ENCODE peak calls at places on chromosomes 16 and 17, in ten cellular contexts. J is stromal cell of bone marrow; S is psoas muscle; X is T1000; V is heart right ventricle; K is EL; U is lung; P is A673; T is stimulated activated CD4-positive, alpha-beta T cell treated with anti-CD3 and anti-CD28 coated beads, Interleukin-2, amount 100 ng/mL, for 24 hours; B is activated naive CD4-positive, alpha-beta T cell treated with Interleukin-2 at 50 U/mL for 16 hours. C is an unnamed sample.

GRCh38 chr17:4739122-4740024 is at the start of the genes CXCL16 and ZMYND15:
- DNase-seq in U (peak; percentile 63), T (peak; percentile 63), V (peak; percentile 58), P (peak; percentile 35), B (peak; percentile 62), K (peak; percentile 49), J (peak; percentile 28), S (peak; percentile 72), X (no peak), C (peak; percentile 72)

GRCh38 chr16:85238233-85238647 is 126.0 kb upstream of the CIBAR2 start:
- DNase-seq in B (no peak), X (no peak), P (peak; percentile 89), V (peak; percentile 58), K (peak; percentile 29), S (peak; percentile 84), J (peak; percentile 59), U (peak; percentile 51), T (no peak), C (no peak)

GRCh38 chr16:76535-77272 is 1.3 kb upstream of the MPG start:
- DNase-seq in U (peak; percentile 70), K (peak; percentile 88), X (peak; percentile 39), V (peak; percentile 87), P (peak; percentile 46), J (peak; percentile 71), B (no peak), T (no peak), S (peak; percentile 92), C (no peak)

GRCh38 chr17:45160505-45161287 is 979 bp upstream of the HEXIM2 start:
- DNase-seq in B (peak; percentile 69), V (peak; percentile 75), U (peak; percentile 64), K (peak; percentile 58), T (peak; percentile 60), P (peak; percentile 42), X (no peak), S (peak; percentile 88), J (no peak), C (peak; percentile 80)

GRCh38 chr17:74851612-74852236 is 8.0 kb downstream of the GRIN2C start:
- DNase-seq in X (no peak), K (no peak), T (no peak), J (no peak), S (no peak), V (no peak), B (no peak), P (no peak), U (no peak), C (no peak)

GRCh38 chr17:45257115-45257514 is 4.8 kb downstream of the SPATA32 start:
- DNase-seq in T (no peak), J (no peak), U (no peak), P (no peak), K (no peak), V (no peak), X (no peak), S (no peak), B (no peak), C (no peak)

GRCh38 chr17:82957961-82958491 is 118.2 kb upstream of the ZNF750 start:
- DNase-seq in B (no peak), S (peak; percentile 48), J (no peak), K (no peak), X (no peak), P (no peak), V (no peak), T (no peak), U (no peak), C (peak; percentile 38)

GRCh38 chr17:78351449-78352006 is 8.3 kb downstream of the SOCS3 start:
- DNase-seq in X (peak; percentile 81), B (no peak), P (no peak), V (peak; percentile 93), S (peak; percentile 99), K (peak; percentile 91), U (peak; percentile 92), T (no peak), J (peak; percentile 99), C (peak; percentile 97)

GRCh38 chr17:16486373-16487250 is 5.4 kb downstream of the LRRC75A start:
- DNase-seq in P (peak; percentile 84), T (no peak), U (peak; percentile 88), X (no peak), J (peak; percentile 58), B (no peak), S (peak; percentile 93), K (peak; percentile 79), V (peak; percentile 75), C (peak; percentile 60)

GRCh38 chr17:15265131-15265530 is at the start of gene PMP22:
- DNase-seq in T (no peak), V (peak; percentile 34), P (no peak), K (no peak), X (no peak), B (no peak), S (no peak), U (no peak), J (peak; percentile 73), C (no peak)

GRCh38 chr17:27993161-27993695 is 49.2 kb upstream of the NLK start:
- DNase-seq in U (no peak), X (no peak), P (no peak), V (no peak), S (no peak), J (no peak), K (no peak), T (no peak), B (no peak), C (no peak)

GRCh38 chr16:4465977-4466779 is 8.2 kb downstream of the NMRAL1 start:
- DNase-seq in J (no peak), T (peak; percentile 46), U (no peak), S (no peak), B (peak; percentile 77), X (no peak), K (no peak), V (peak; percentile 79), P (no peak), C (no peak)

GRCh38 chr17:27635275-27635823 is 4.4 kb downstream of the LGALS9 start:
- DNase-seq in K (no peak), T (no peak), P (no peak), X (no peak), B (no peak), S (no peak), V (no peak), U (peak; percentile 42), J (no peak), C (no peak)

GRCh38 chr17:39617446-39618251 is 9.1 kb upstream of the PPP1R1B start:
- DNase-seq in X (peak; percentile 64), B (peak; percentile 62), K (peak; percentile 68), T (peak; percentile 67), P (peak; percentile 60), U (peak; percentile 67), S (peak; percentile 75), J (no peak), V (peak; percentile 71), C (peak; percentile 73)

GRCh38 chr17:75808549-75808904 is 23.9 kb downstream of the UNK start:
- DNase-seq in S (no peak), T (no peak), X (no peak), B (no peak), P (no peak), J (no peak), V (no peak), K (no peak), U (no peak), C (no peak)

GRCh38 chr16:75238132-75238852 is 13.1 kb downstream of the BCAR1 start:
- DNase-seq in J (peak; percentile 90), K (peak; percentile 77), T (no peak), B (no peak), U (no peak), V (peak; percentile 79), X (peak; percentile 65), S (peak; percentile 92), P (peak; percentile 88), C (no peak)

GRCh38 chr16:5621826-5622225 is 524.2 kb upstream of the EEF2KMT start:
- DNase-seq in T (no peak), B (no peak), V (no peak), S (no peak), U (no peak), K (no peak), J (no peak), P (peak; percentile 25), X (no peak), C (no peak)

GRCh38 chr16:54072237-54072636 is 214.3 kb downstream of the IRX3 start:
- DNase-seq in U (no peak), S (no peak), K (no peak), J (no peak), B (no peak), T (no peak), X (no peak), V (no peak), P (no peak), C (no peak)

GRCh38 chr17:18326039-18326438 is 10.9 kb downstream of the SMCR8 start:
- DNase-seq in K (no peak), V (no peak), T (no peak), S (no peak), J (no peak), U (no peak), X (no peak), P (no peak), B (no peak), C (no peak)

GRCh38 chr17:64107517-64108235 is 22.3 kb downstream of the ERN1 start:
- DNase-seq in X (no peak), U (no peak), S (no peak), V (no peak), J (no peak), K (no peak), T (no peak), P (no peak), B (no peak), C (no peak)

GRCh38 chr17:27651411-27652345 is 20.7 kb downstream of the LGALS9 start:
- DNase-seq in B (peak; percentile 73), J (no peak), U (peak; percentile 66), X (peak; percentile 33), P (peak; percentile 66), K (peak; percentile 46), V (peak; percentile 64), T (peak; percentile 81), S (peak; percentile 79), C (peak; percentile 59)

GRCh38 chr17:32551186-32551955 is 64.6 kb downstream of the CDK5R1 start:
- DNase-seq in T (no peak), K (peak; percentile 49), V (no peak), U (no peak), P (no peak), J (no peak), S (no peak), X (no peak), B (no peak), C (no peak)

GRCh38 chr16:61030616-61031015 is 1005.6 kb downstream of the CDH8 start:
- DNase-seq in S (no peak), J (no peak), X (no peak), B (no peak), U (no peak), V (no peak), P (no peak), K (no peak), T (no peak), C (no peak)